ENCODE peak calls at places on chromosome 20, in seven cellular contexts. One of them, this sample, is unnamed. For H3K4me1 and H3K9me3, the result is how much of the 10 kb centered on the place peaks cover.

GRCh38 chr20:46009847-46010246 is 1.1 kb downstream of the MMP9 start:
- DNase-seq in A549: no peak
- DNase-seq in upper lobe of left lung: peak
- DNase-seq in PC-3: no peak
- DNase-seq in ovary: no peak
- DNase-seq in K562: no peak
- DNase-seq in pancreas: no peak
- DNase-seq in this sample: no peak

GRCh38 chr20:42706762-42707161 is 482.9 kb downstream of the PTPRT start:
- DNase-seq in upper lobe of left lung: no peak
- DNase-seq in A549: no peak
- DNase-seq in pancreas: no peak
- DNase-seq in K562: no peak
- DNase-seq in ovary: no peak
- DNase-seq in PC-3: no peak
- DNase-seq in this sample: no peak

GRCh38 chr20:34190262-34190661 is 51.0 kb upstream of the ASIP start:
- DNase-seq in A549: no peak
- DNase-seq in K562: no peak
- DNase-seq in pancreas: no peak
- DNase-seq in PC-3: no peak
- DNase-seq in upper lobe of left lung: no peak
- DNase-seq in ovary: no peak
- DNase-seq in this sample: no peak

GRCh38 chr20:47210470-47210869 is 146.0 kb downstream of the ZMYND8 start:
- DNase-seq in pancreas: no peak
- DNase-seq in K562: no peak
- DNase-seq in PC-3: no peak
- DNase-seq in A549: no peak
- DNase-seq in ovary: no peak
- DNase-seq in upper lobe of left lung: peak
- DNase-seq in this sample: no peak

GRCh38 chr20:63625771-63626423 is 1.0 kb downstream of the GMEB2 start:
- DNase-seq in K562: peak
- DNase-seq in pancreas: no peak
- DNase-seq in PC-3: peak
- DNase-seq in upper lobe of left lung: peak
- DNase-seq in A549: no peak
- DNase-seq in ovary: peak
- DNase-seq in this sample: peak

GRCh38 chr20:17227199-17227535 is 327 bp downstream of the PCSK2 start:
- DNase-seq in K562: no peak
- DNase-seq in ovary: no peak
- DNase-seq in PC-3: no peak
- DNase-seq in A549: no peak
- DNase-seq in upper lobe of left lung: no peak
- DNase-seq in pancreas: no peak
- DNase-seq in this sample: no peak

GRCh38 chr20:64115171-64115911 is 8.0 kb upstream of the NPBWR2 start:
- DNase-seq in upper lobe of left lung: no peak
- DNase-seq in K562: no peak
- DNase-seq in pancreas: no peak
- DNase-seq in ovary: no peak
- DNase-seq in PC-3: no peak
- DNase-seq in A549: no peak
- DNase-seq in this sample: no peak

GRCh38 chr20:23156170-23156841 is 70.2 kb upstream of the CD93 start:
- DNase-seq in K562: peak
- DNase-seq in A549: peak
- DNase-seq in upper lobe of left lung: no peak
- DNase-seq in pancreas: no peak
- DNase-seq in ovary: no peak
- DNase-seq in PC-3: peak
- DNase-seq in this sample: no peak

GRCh38 chr20:19688031-19688806 is 69.8 kb upstream of the RIN2 start:
- DNase-seq in K562: peak
- DNase-seq in PC-3: peak
- DNase-seq in A549: peak
- DNase-seq in upper lobe of left lung: no peak
- DNase-seq in ovary: peak
- DNase-seq in pancreas: peak
- DNase-seq in this sample: no peak

GRCh38 chr20:5315807-5316187 is 957 bp downstream of the PROKR2 start:
- DNase-seq in PC-3: no peak
- DNase-seq in A549: no peak
- DNase-seq in ovary: no peak
- DNase-seq in K562: no peak
- DNase-seq in upper lobe of left lung: peak
- DNase-seq in pancreas: no peak
- DNase-seq in this sample: no peak

GRCh38 chr20:40776702-40777457 is 87.8 kb upstream of the MAFB start:
- DNase-seq in K562: no peak
- DNase-seq in pancreas: no peak
- DNase-seq in A549: no peak
- DNase-seq in upper lobe of left lung: no peak
- DNase-seq in ovary: no peak
- DNase-seq in PC-3: no peak
- DNase-seq in this sample: no peak

GRCh38 chr20:13865825-13866351 is 81.1 kb downstream of the NDUFAF5 start:
- DNase-seq in pancreas: no peak
- DNase-seq in PC-3: no peak
- DNase-seq in ovary: no peak
- DNase-seq in K562: no peak
- DNase-seq in upper lobe of left lung: no peak
- DNase-seq in A549: no peak
- DNase-seq in this sample: no peak

GRCh38 chr20:46951840-46952497 is 57.3 kb downstream of the EYA2 start:
- DNase-seq in PC-3: peak
- DNase-seq in pancreas: no peak
- DNase-seq in ovary: no peak
- DNase-seq in A549: no peak
- DNase-seq in K562: no peak
- DNase-seq in upper lobe of left lung: no peak
- DNase-seq in this sample: no peak

GRCh38 chr20:14555676-14556075 is 218.3 kb upstream of the FLRT3 start:
- DNase-seq in A549: no peak
- DNase-seq in upper lobe of left lung: no peak
- DNase-seq in pancreas: no peak
- DNase-seq in K562: no peak
- DNase-seq in ovary: no peak
- DNase-seq in PC-3: no peak
- DNase-seq in this sample: no peak

GRCh38 chr20:2524435-2525272 is 11.7 kb upstream of the TMC2 start:
- DNase-seq in ovary: peak
- DNase-seq in upper lobe of left lung: peak
- DNase-seq in A549: peak
- DNase-seq in PC-3: peak
- DNase-seq in pancreas: peak
- DNase-seq in K562: peak
- DNase-seq in this sample: peak

GRCh38 chr20:62063981-62064787 is 1.5 kb downstream of the TAF4 start:
- DNase-seq in upper lobe of left lung: peak
- DNase-seq in ovary: peak
- DNase-seq in pancreas: peak
- DNase-seq in A549: no peak
- DNase-seq in K562: peak
- DNase-seq in PC-3: peak
- DNase-seq in this sample: no peak

GRCh38 chr20:45938727-45939438 is 4.4 kb downstream of the PCIF1 start:
- DNase-seq in PC-3: no peak
- DNase-seq in A549: no peak
- DNase-seq in ovary: peak
- DNase-seq in pancreas: no peak
- DNase-seq in K562: no peak
- DNase-seq in upper lobe of left lung: no peak
- DNase-seq in this sample: no peak

GRCh38 chr20:9075264-9076095 is 6.6 kb downstream of the PLCB4 start:
- DNase-seq in K562: no peak
- DNase-seq in ovary: no peak
- DNase-seq in upper lobe of left lung: no peak
- DNase-seq in PC-3: no peak
- DNase-seq in pancreas: no peak
- DNase-seq in A549: no peak
- DNase-seq in this sample: no peak

GRCh38 chr20:9068896-9069663 is at the start of gene PLCB4:
- DNase-seq in upper lobe of left lung: peak
- DNase-seq in K562: peak
- DNase-seq in PC-3: peak
- DNase-seq in A549: peak
- DNase-seq in pancreas: peak
- DNase-seq in ovary: peak
- DNase-seq in this sample: no peak

GRCh38 chr20:9070304-9070703 is 1.4 kb downstream of the PLCB4 start:
- DNase-seq in K562: no peak
- DNase-seq in PC-3: no peak
- DNase-seq in ovary: no peak
- DNase-seq in pancreas: no peak
- DNase-seq in upper lobe of left lung: no peak
- DNase-seq in A549: no peak
- DNase-seq in this sample: no peak

GRCh38 chr20:9072741-9073310 is 3.9 kb downstream of the PLCB4 start:
- DNase-seq in A549: no peak
- DNase-seq in pancreas: no peak
- DNase-seq in PC-3: no peak
- DNase-seq in ovary: no peak
- DNase-seq in upper lobe of left lung: no peak
- DNase-seq in K562: no peak
- DNase-seq in this sample: no peak

DNA sequence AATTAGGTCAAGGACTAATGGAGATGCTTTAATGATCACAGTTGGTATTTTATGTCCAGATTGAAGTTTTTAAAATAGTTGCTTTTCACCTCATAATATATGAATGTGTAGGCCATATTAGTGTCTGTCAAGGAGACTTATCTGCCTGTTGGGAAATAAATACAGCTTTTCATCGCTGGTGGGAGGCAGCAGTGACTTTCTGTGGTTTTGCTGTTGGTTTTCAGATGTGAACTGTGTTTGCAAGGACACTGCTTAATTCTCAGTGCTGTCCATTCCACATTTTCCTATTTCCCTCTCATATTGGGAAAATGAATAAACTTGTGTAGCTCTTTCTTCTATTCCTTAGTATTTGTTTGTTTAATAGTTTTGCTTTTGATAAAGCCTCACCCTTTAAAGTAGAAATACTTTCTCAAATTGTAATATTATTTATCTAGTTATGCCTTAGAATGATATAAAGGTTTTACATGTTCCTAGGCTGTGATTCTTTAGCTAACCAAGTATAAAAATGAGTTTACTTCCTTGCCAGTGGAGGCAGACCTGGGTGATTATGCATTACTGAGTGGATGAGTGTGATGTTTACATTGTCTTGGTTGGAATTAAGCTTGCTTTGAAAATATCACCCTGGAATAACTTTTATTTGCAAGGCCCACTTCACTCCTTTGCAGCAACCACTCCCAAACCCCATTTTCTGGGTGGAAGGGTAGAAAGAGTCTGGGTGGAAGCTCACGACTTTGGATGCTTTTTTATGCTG is 3.3 kb downstream of the PLCB4 start:
- DNase-seq in PC-3: peak
- DNase-seq in upper lobe of left lung: no peak
- DNase-seq in pancreas: no peak
- DNase-seq in A549: no peak
- DNase-seq in ovary: no peak
- DNase-seq in K562: no peak
- DNase-seq in this sample: no peak
- H3K27ac ChIP-seq in PC-3: peak
- H3K27ac ChIP-seq in upper lobe of left lung: no peak
- H3K27ac ChIP-seq in pancreas: no peak
- H3K27ac ChIP-seq in A549: peak
- H3K27ac ChIP-seq in ovary: no peak
- H3K27ac ChIP-seq in K562: no peak
- H3K27ac ChIP-seq in this sample: no peak

DNA sequence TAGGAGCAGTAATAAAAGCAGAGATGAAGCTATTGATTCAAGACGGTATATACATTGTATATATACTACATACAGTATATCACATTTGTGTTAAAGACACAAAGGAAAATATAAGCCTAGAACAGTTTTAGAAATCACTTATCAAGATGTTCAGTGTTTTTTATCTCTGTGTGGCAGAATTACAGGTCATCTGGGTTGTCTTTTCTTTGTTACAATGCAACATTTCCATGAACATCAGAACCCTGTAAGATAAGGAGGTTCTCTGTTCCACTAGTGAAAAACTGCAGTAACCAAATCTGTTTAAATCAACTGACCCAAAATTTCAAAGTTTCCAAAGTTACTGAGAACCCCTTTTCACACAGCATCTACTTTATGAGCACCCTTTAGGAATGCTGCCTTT is 42.2 kb downstream of the B4GALT5 start:
- DNase-seq in A549: no peak
- DNase-seq in upper lobe of left lung: no peak
- DNase-seq in K562: no peak
- DNase-seq in pancreas: no peak
- DNase-seq in ovary: no peak
- DNase-seq in PC-3: no peak
- DNase-seq in this sample: no peak
- H3K4me1 ChIP-seq in A549: half or more
- H3K4me1 ChIP-seq in upper lobe of left lung: half or more
- H3K4me1 ChIP-seq in K562: under half
- H3K4me1 ChIP-seq in pancreas: under half
- H3K4me1 ChIP-seq in ovary: under half
- H3K4me1 ChIP-seq in PC-3: under half
- H3K4me1 ChIP-seq in this sample: half or more

GRCh38 chr20:60453388-60453787 is 495.2 kb downstream of the CDH26 start:
- DNase-seq in A549: no peak
- DNase-seq in ovary: no peak
- DNase-seq in K562: no peak
- DNase-seq in upper lobe of left lung: no peak
- DNase-seq in PC-3: no peak
- DNase-seq in pancreas: no peak
- DNase-seq in this sample: no peak

GRCh38 chr20:60446273-60447111 is 488.3 kb downstream of the CDH26 start:
- DNase-seq in ovary: no peak
- DNase-seq in upper lobe of left lung: no peak
- DNase-seq in pancreas: no peak
- DNase-seq in PC-3: no peak
- DNase-seq in A549: no peak
- DNase-seq in K562: no peak
- DNase-seq in this sample: no peak

DNA sequence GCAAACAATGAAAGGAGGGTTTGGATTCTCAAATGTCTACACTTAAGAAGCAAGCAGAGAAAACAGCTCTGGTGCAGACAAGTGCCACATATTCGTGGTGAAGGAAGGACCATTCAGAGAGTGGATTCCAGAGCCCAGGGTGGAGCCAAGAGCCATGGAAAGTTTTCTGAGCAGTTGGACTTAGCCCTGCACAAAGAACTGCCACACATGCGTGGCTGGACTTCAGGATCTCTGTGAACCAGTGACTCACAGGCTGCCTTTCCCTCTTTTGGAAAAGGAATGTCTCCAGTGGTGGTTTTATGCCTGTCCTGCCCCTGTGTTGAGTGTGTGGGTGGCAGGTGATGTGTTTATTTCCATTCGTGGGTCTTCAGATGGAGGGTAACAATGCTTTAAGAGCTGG is 489.5 kb downstream of the CDH26 start:
- DNase-seq in upper lobe of left lung: no peak
- DNase-seq in pancreas: no peak
- DNase-seq in ovary: no peak
- DNase-seq in K562: no peak
- DNase-seq in A549: no peak
- DNase-seq in PC-3: no peak
- DNase-seq in this sample: no peak
- H3K9me3 ChIP-seq in upper lobe of left lung: under half
- H3K9me3 ChIP-seq in pancreas: under half
- H3K9me3 ChIP-seq in ovary: under half
- H3K9me3 ChIP-seq in K562: under half
- H3K9me3 ChIP-seq in A549: under half
- H3K9me3 ChIP-seq in PC-3: under half
- H3K9me3 ChIP-seq in this sample: under half

GRCh38 chr20:38144608-38145093 is 20.4 kb downstream of the TGM2 start:
- DNase-seq in upper lobe of left lung: no peak
- DNase-seq in A549: no peak
- DNase-seq in K562: no peak
- DNase-seq in pancreas: no peak
- DNase-seq in PC-3: no peak
- DNase-seq in ovary: no peak
- DNase-seq in this sample: no peak
- H3K27ac ChIP-seq in upper lobe of left lung: peak
- H3K27ac ChIP-seq in A549: peak
- H3K27ac ChIP-seq in K562: no peak
- H3K27ac ChIP-seq in pancreas: peak
- H3K27ac ChIP-seq in PC-3: peak
- H3K27ac ChIP-seq in ovary: no peak
- H3K27ac ChIP-seq in this sample: no peak

This sample was measured in OCI-LY7.